ENCODE peak calls at places on chromosomes 12 and 14, in eight cellular contexts. One of them, this sample, is unnamed.

GRCh38 chr14:54465654-54466053 is 23.1 kb downstream of the GMFB start:
- DNase-seq in HuH-7.5: no peak
- DNase-seq in NCI-H1092 treated with DMSO at 0.1 percent for 48 hours: no peak
- DNase-seq in A549: no peak
- DNase-seq in CD8-positive, alpha-beta memory T cell: no peak
- DNase-seq in stimulated activated CD8-positive, alpha-beta memory T cell treated with anti-CD3 and anti-CD28 coated beads, Interleukin-7, amount 100 ng/mL, for 24 hours: no peak
- DNase-seq in aorta: no peak
- DNase-seq in head of caudate nucleus: no peak
- DNase-seq in this sample: no peak

GRCh38 chr12:98424726-98425401 is 90.5 kb upstream of the TMPO start:
- DNase-seq in HuH-7.5: peak; percentile 59
- DNase-seq in stimulated activated CD8-positive, alpha-beta memory T cell treated with anti-CD3 and anti-CD28 coated beads, Interleukin-7, amount 100 ng/mL, for 24 hours: no peak
- DNase-seq in head of caudate nucleus: peak; percentile 69
- DNase-seq in aorta: peak; percentile 71
- DNase-seq in NCI-H1092 treated with DMSO at 0.1 percent for 48 hours: peak; percentile 22
- DNase-seq in A549: peak; percentile 76
- DNase-seq in CD8-positive, alpha-beta memory T cell: peak; percentile 34
- DNase-seq in this sample: peak; percentile 91

GRCh38 chr12:77940011-77940423 is 109.3 kb downstream of the NAV3 start:
- DNase-seq in stimulated activated CD8-positive, alpha-beta memory T cell treated with anti-CD3 and anti-CD28 coated beads, Interleukin-7, amount 100 ng/mL, for 24 hours: no peak
- DNase-seq in HuH-7.5: no peak
- DNase-seq in CD8-positive, alpha-beta memory T cell: no peak
- DNase-seq in A549: peak; percentile 29
- DNase-seq in head of caudate nucleus: no peak
- DNase-seq in aorta: no peak
- DNase-seq in NCI-H1092 treated with DMSO at 0.1 percent for 48 hours: no peak
- DNase-seq in this sample: peak; percentile 88

GRCh38 chr12:7146228-7146627 is 16.1 kb downstream of the CLSTN3 start:
- DNase-seq in A549: no peak
- DNase-seq in CD8-positive, alpha-beta memory T cell: no peak
- DNase-seq in aorta: no peak
- DNase-seq in HuH-7.5: no peak
- DNase-seq in stimulated activated CD8-positive, alpha-beta memory T cell treated with anti-CD3 and anti-CD28 coated beads, Interleukin-7, amount 100 ng/mL, for 24 hours: no peak
- DNase-seq in head of caudate nucleus: no peak
- DNase-seq in NCI-H1092 treated with DMSO at 0.1 percent for 48 hours: no peak
- DNase-seq in this sample: no peak

GRCh38 chr12:99386907-99387306 is 260.6 kb upstream of the GARIN6 start:
- DNase-seq in CD8-positive, alpha-beta memory T cell: no peak
- DNase-seq in A549: peak; percentile 13
- DNase-seq in NCI-H1092 treated with DMSO at 0.1 percent for 48 hours: no peak
- DNase-seq in aorta: no peak
- DNase-seq in HuH-7.5: peak; percentile 10
- DNase-seq in stimulated activated CD8-positive, alpha-beta memory T cell treated with anti-CD3 and anti-CD28 coated beads, Interleukin-7, amount 100 ng/mL, for 24 hours: no peak
- DNase-seq in head of caudate nucleus: no peak
- DNase-seq in this sample: peak; percentile 55

GRCh38 chr12:54560374-54560858 is 11.0 kb downstream of the PDE1B start:
- DNase-seq in aorta: peak; percentile 97
- DNase-seq in CD8-positive, alpha-beta memory T cell: peak; percentile 86
- DNase-seq in head of caudate nucleus: peak; percentile 90
- DNase-seq in stimulated activated CD8-positive, alpha-beta memory T cell treated with anti-CD3 and anti-CD28 coated beads, Interleukin-7, amount 100 ng/mL, for 24 hours: peak; percentile 53
- DNase-seq in NCI-H1092 treated with DMSO at 0.1 percent for 48 hours: peak; percentile 92
- DNase-seq in HuH-7.5: no peak
- DNase-seq in A549: peak; percentile 94
- DNase-seq in this sample: peak; percentile 58

GRCh38 chr12:19873146-19873545 is 433.9 kb downstream of the AEBP2 start:
- DNase-seq in aorta: no peak
- DNase-seq in A549: no peak
- DNase-seq in NCI-H1092 treated with DMSO at 0.1 percent for 48 hours: no peak
- DNase-seq in head of caudate nucleus: no peak
- DNase-seq in CD8-positive, alpha-beta memory T cell: no peak
- DNase-seq in HuH-7.5: no peak
- DNase-seq in stimulated activated CD8-positive, alpha-beta memory T cell treated with anti-CD3 and anti-CD28 coated beads, Interleukin-7, amount 100 ng/mL, for 24 hours: no peak
- DNase-seq in this sample: no peak

GRCh38 chr12:91222746-91223145 is 40.1 kb upstream of the DCN start:
- DNase-seq in aorta: no peak
- DNase-seq in A549: no peak
- DNase-seq in CD8-positive, alpha-beta memory T cell: no peak
- DNase-seq in stimulated activated CD8-positive, alpha-beta memory T cell treated with anti-CD3 and anti-CD28 coated beads, Interleukin-7, amount 100 ng/mL, for 24 hours: no peak
- DNase-seq in NCI-H1092 treated with DMSO at 0.1 percent for 48 hours: no peak
- DNase-seq in head of caudate nucleus: no peak
- DNase-seq in HuH-7.5: no peak
- DNase-seq in this sample: peak; percentile 43

GRCh38 chr12:76123301-76124212 is 39.1 kb upstream of the NAP1L1 start:
- DNase-seq in NCI-H1092 treated with DMSO at 0.1 percent for 48 hours: no peak
- DNase-seq in HuH-7.5: no peak
- DNase-seq in A549: no peak
- DNase-seq in aorta: no peak
- DNase-seq in stimulated activated CD8-positive, alpha-beta memory T cell treated with anti-CD3 and anti-CD28 coated beads, Interleukin-7, amount 100 ng/mL, for 24 hours: no peak
- DNase-seq in head of caudate nucleus: no peak
- DNase-seq in CD8-positive, alpha-beta memory T cell: no peak
- DNase-seq in this sample: peak; percentile 38

GRCh38 chr14:104105822-104106470 is 20.4 kb downstream of the ASPG start:
- DNase-seq in HuH-7.5: no peak
- DNase-seq in NCI-H1092 treated with DMSO at 0.1 percent for 48 hours: no peak
- DNase-seq in A549: no peak
- DNase-seq in head of caudate nucleus: no peak
- DNase-seq in CD8-positive, alpha-beta memory T cell: no peak
- DNase-seq in aorta: no peak
- DNase-seq in stimulated activated CD8-positive, alpha-beta memory T cell treated with anti-CD3 and anti-CD28 coated beads, Interleukin-7, amount 100 ng/mL, for 24 hours: no peak
- DNase-seq in this sample: no peak

GRCh38 chr12:132174703-132175490 is 30.6 kb downstream of the NOC4L start:
- DNase-seq in A549: no peak
- DNase-seq in HuH-7.5: no peak
- DNase-seq in stimulated activated CD8-positive, alpha-beta memory T cell treated with anti-CD3 and anti-CD28 coated beads, Interleukin-7, amount 100 ng/mL, for 24 hours: no peak
- DNase-seq in head of caudate nucleus: no peak
- DNase-seq in NCI-H1092 treated with DMSO at 0.1 percent for 48 hours: no peak
- DNase-seq in aorta: peak; percentile 33
- DNase-seq in CD8-positive, alpha-beta memory T cell: no peak
- DNase-seq in this sample: no peak

GRCh38 chr14:102139248-102140026 is at the start of gene WDR20:
- DNase-seq in A549: peak; percentile 96
- DNase-seq in CD8-positive, alpha-beta memory T cell: peak; percentile 100
- DNase-seq in NCI-H1092 treated with DMSO at 0.1 percent for 48 hours: peak; percentile 98
- DNase-seq in stimulated activated CD8-positive, alpha-beta memory T cell treated with anti-CD3 and anti-CD28 coated beads, Interleukin-7, amount 100 ng/mL, for 24 hours: peak; percentile 98
- DNase-seq in HuH-7.5: peak; percentile 95
- DNase-seq in aorta: peak; percentile 98
- DNase-seq in head of caudate nucleus: peak; percentile 99
- DNase-seq in this sample: peak; percentile 99

GRCh38 chr14:73809386-73809785 is 42.2 kb upstream of the PTGR2 start:
- DNase-seq in head of caudate nucleus: no peak
- DNase-seq in stimulated activated CD8-positive, alpha-beta memory T cell treated with anti-CD3 and anti-CD28 coated beads, Interleukin-7, amount 100 ng/mL, for 24 hours: no peak
- DNase-seq in aorta: no peak
- DNase-seq in A549: no peak
- DNase-seq in CD8-positive, alpha-beta memory T cell: no peak
- DNase-seq in HuH-7.5: no peak
- DNase-seq in NCI-H1092 treated with DMSO at 0.1 percent for 48 hours: no peak
- DNase-seq in this sample: no peak

GRCh38 chr14:32457213-32457920 is 128.3 kb downstream of the AKAP6 start:
- DNase-seq in CD8-positive, alpha-beta memory T cell: no peak
- DNase-seq in HuH-7.5: no peak
- DNase-seq in aorta: no peak
- DNase-seq in A549: no peak
- DNase-seq in stimulated activated CD8-positive, alpha-beta memory T cell treated with anti-CD3 and anti-CD28 coated beads, Interleukin-7, amount 100 ng/mL, for 24 hours: no peak
- DNase-seq in NCI-H1092 treated with DMSO at 0.1 percent for 48 hours: no peak
- DNase-seq in head of caudate nucleus: no peak
- DNase-seq in this sample: no peak

GRCh38 chr14:31159682-31160296 is 47.8 kb downstream of the HECTD1 start:
- DNase-seq in head of caudate nucleus: no peak
- DNase-seq in HuH-7.5: no peak
- DNase-seq in CD8-positive, alpha-beta memory T cell: no peak
- DNase-seq in A549: no peak
- DNase-seq in aorta: peak; percentile 56
- DNase-seq in stimulated activated CD8-positive, alpha-beta memory T cell treated with anti-CD3 and anti-CD28 coated beads, Interleukin-7, amount 100 ng/mL, for 24 hours: no peak
- DNase-seq in NCI-H1092 treated with DMSO at 0.1 percent for 48 hours: no peak
- DNase-seq in this sample: no peak

GRCh38 chr14:76870146-76870545 is 43.9 kb downstream of the LRRC74A start:
- DNase-seq in head of caudate nucleus: no peak
- DNase-seq in NCI-H1092 treated with DMSO at 0.1 percent for 48 hours: peak; percentile 11
- DNase-seq in CD8-positive, alpha-beta memory T cell: no peak
- DNase-seq in HuH-7.5: no peak
- DNase-seq in A549: peak; percentile 45
- DNase-seq in stimulated activated CD8-positive, alpha-beta memory T cell treated with anti-CD3 and anti-CD28 coated beads, Interleukin-7, amount 100 ng/mL, for 24 hours: no peak
- DNase-seq in aorta: no peak
- DNase-seq in this sample: no peak

GRCh38 chr14:94174622-94175402 is 690 bp downstream of the PPP4R4 start:
- DNase-seq in CD8-positive, alpha-beta memory T cell: no peak
- DNase-seq in NCI-H1092 treated with DMSO at 0.1 percent for 48 hours: no peak
- DNase-seq in A549: no peak
- DNase-seq in head of caudate nucleus: peak; percentile 24
- DNase-seq in HuH-7.5: no peak
- DNase-seq in stimulated activated CD8-positive, alpha-beta memory T cell treated with anti-CD3 and anti-CD28 coated beads, Interleukin-7, amount 100 ng/mL, for 24 hours: no peak
- DNase-seq in aorta: no peak
- DNase-seq in this sample: no peak